ENCODE peak calls at places on chromosomes 7 and 10, in four cellular contexts. A is K562, I is HepG2, X is GM12878. V is an unnamed sample.

GRCh38 chr10:81108516-81109199 is 571.0 kb downstream of the SH2D4B start:
- DNase-seq in I (no peak), A (no peak), X (peak; percentile 46), V (no peak)

GRCh38 chr7:100374601-100375000 is 1.3 kb downstream of the PILRA start:
- DNase-seq in I (no peak), A (no peak), X (no peak), V (no peak)

GRCh38 chr10:15729890-15730289 is 10.2 kb upstream of the ITGA8 start:
- DNase-seq in X (no peak), A (no peak), I (no peak), V (no peak)

GRCh38 chr7:29987821-29988317 is 1.7 kb downstream of the SCRN1 start:
- DNase-seq in A (no peak), I (peak; percentile 92), X (no peak), V (peak; percentile 48)

GRCh38 chr10:96743988-96744585 is 23.8 kb upstream of the PIK3AP1 start:
- DNase-seq in I (peak; percentile 44), A (no peak), X (no peak), V (no peak)

GRCh38 chr10:62811159-62811875 is 4.8 kb downstream of the EGR2 start:
- DNase-seq in A (no peak), I (no peak), X (peak; percentile 85), V (no peak)

GRCh38 chr10:127576751-127577161 is 27.6 kb downstream of the NPS start:
- DNase-seq in X (no peak), I (no peak), A (no peak), V (no peak)

GRCh38 chr10:43254881-43255643 is 11.8 kb downstream of the RASGEF1A start:
- DNase-seq in X (no peak), I (no peak), A (no peak), V (no peak)

GRCh38 chr7:68707146-68707545 is 891.1 kb upstream of the AUTS2 start:
- DNase-seq in I (no peak), X (no peak), A (no peak), V (no peak)

GRCh38 chr10:110781139-110781538 is 90.6 kb upstream of the PDCD4 start:
- DNase-seq in I (no peak), A (no peak), X (no peak), V (no peak)

GRCh38 chr7:155066417-155066950 is 3.6 kb upstream of the HTR5A start:
- DNase-seq in X (no peak), A (no peak), I (no peak), V (no peak)

GRCh38 chr10:93505075-93505474 is 8.7 kb downstream of the CEP55 start:
- DNase-seq in A (no peak), X (no peak), I (no peak), V (no peak)

GRCh38 chr10:59718246-59718645 is 8.6 kb upstream of the SLC16A9 start:
- DNase-seq in I (no peak), A (no peak), X (no peak), V (no peak)

GRCh38 chr7:130476287-130477001 is 15.4 kb upstream of the MEST start:
- DNase-seq in I (no peak), A (no peak), X (peak; percentile 32), V (no peak)

GRCh38 chr10:3935141-3935540 is 150.1 kb upstream of the KLF6 start:
- DNase-seq in I (no peak), A (no peak), X (peak; percentile 92), V (no peak)

GRCh38 chr7:974172-974571 is 1.2 kb downstream of the COX19 start:
- DNase-seq in A (no peak), I (no peak), X (no peak), V (no peak)

GRCh38 chr7:82319674-82320118 is 123.9 kb downstream of the CACNA2D1 start:
- DNase-seq in X (no peak), I (no peak), A (no peak), V (peak; percentile 16)

GRCh38 chr10:112201334-112201733 is 17.8 kb upstream of the GPAM start:
- DNase-seq in X (no peak), I (no peak), A (no peak), V (no peak)

GRCh38 chr10:104449402-104449801 is 95.8 kb downstream of the CFAP58 start:
- DNase-seq in X (no peak), A (no peak), I (no peak), V (no peak)

GRCh38 chr7:17680943-17681351 is 259.3 kb downstream of the SNX13 start:
- DNase-seq in A (no peak), X (no peak), I (peak; percentile 11), V (no peak)

GRCh38 chr7:41205600-41205999 is 497.3 kb downstream of the INHBA start:
- DNase-seq in I (no peak), X (peak; percentile 36), A (no peak), V (no peak)

GRCh38 chr7:28954446-28954845 is 3.7 kb downstream of the TRIL start:
- DNase-seq in I (no peak), X (no peak), A (no peak), V (no peak)

GRCh38 chr7:130352335-130353074 is 7.9 kb downstream of the CPA5 start:
- DNase-seq in X (no peak), A (no peak), I (no peak), V (no peak)

GRCh38 chr7:21542891-21543527 is at the start of gene DNAH11:
- DNase-seq in A (peak; percentile 45), I (no peak), X (no peak), V (peak; percentile 80)

GRCh38 chr10:112580267-112580666 is 133.3 kb downstream of the VTI1A start:
- DNase-seq in A (no peak), X (no peak), I (no peak), V (no peak)

GRCh38 chr7:15015545-15016314 is 113.2 kb upstream of the DGKB start:
- DNase-seq in I (peak; percentile 75), X (peak; percentile 5), A (peak; percentile 16), V (peak; percentile 65)

GRCh38 chr10:79066460-79067240 is 2.1 kb upstream of the ZMIZ1 start:
- DNase-seq in X (no peak), A (peak; percentile 80), I (peak; percentile 87), V (peak; percentile 30)

GRCh38 chr10:48470893-48471805 is 133.7 kb downstream of the ARHGAP22 start:
- DNase-seq in X (no peak), I (no peak), A (peak; percentile 74), V (peak; percentile 36)

GRCh38 chr10:69721690-69722310 is 79.9 kb upstream of the COL13A1 start:
- DNase-seq in I (no peak), A (no peak), X (no peak), V (no peak)

GRCh38 chr7:102450242-102450641 is 14.4 kb downstream of the ALKBH4 start:
- DNase-seq in X (no peak), I (no peak), A (no peak), V (no peak)

GRCh38 chr10:73644015-73644743 is 2.9 kb upstream of the MYOZ1 start:
- DNase-seq in A (peak; percentile 79), X (peak; percentile 53), I (peak; percentile 50), V (peak; percentile 77)

GRCh38 chr10:91319336-91319735 is 90.8 kb upstream of the HECTD2 start:
- DNase-seq in A (no peak), X (no peak), I (no peak), V (no peak)

GRCh38 chr7:134945711-134946110 is 40.6 kb upstream of the AGBL3 start:
- DNase-seq in I (no peak), X (no peak), A (no peak), V (no peak)

GRCh38 chr7:64559206-64559605 is 3.7 kb downstream of the ZNF680 start:
- DNase-seq in A (peak; percentile 28), X (no peak), I (no peak), V (no peak)

GRCh38 chr7:69808401-69808800 is 210.1 kb downstream of the AUTS2 start:
- DNase-seq in A (no peak), X (no peak), I (no peak), V (no peak)

GRCh38 chr10:48594799-48595198 is 10.1 kb downstream of the ARHGAP22 start:
- DNase-seq in X (no peak), A (no peak), I (no peak), V (no peak)

GRCh38 chr7:150903627-150904026 is 51.3 kb downstream of the AOC1 start:
- DNase-seq in X (no peak), A (no peak), I (no peak), V (no peak)

GRCh38 chr10:117980216-117980615 is 66.5 kb downstream of the RAB11FIP2 start:
- DNase-seq in X (no peak), I (no peak), A (no peak), V (no peak)
- TF ChIP-seq TARDBP in X (no peak), I (no peak), A (no peak), V (no peak)

DNA sequence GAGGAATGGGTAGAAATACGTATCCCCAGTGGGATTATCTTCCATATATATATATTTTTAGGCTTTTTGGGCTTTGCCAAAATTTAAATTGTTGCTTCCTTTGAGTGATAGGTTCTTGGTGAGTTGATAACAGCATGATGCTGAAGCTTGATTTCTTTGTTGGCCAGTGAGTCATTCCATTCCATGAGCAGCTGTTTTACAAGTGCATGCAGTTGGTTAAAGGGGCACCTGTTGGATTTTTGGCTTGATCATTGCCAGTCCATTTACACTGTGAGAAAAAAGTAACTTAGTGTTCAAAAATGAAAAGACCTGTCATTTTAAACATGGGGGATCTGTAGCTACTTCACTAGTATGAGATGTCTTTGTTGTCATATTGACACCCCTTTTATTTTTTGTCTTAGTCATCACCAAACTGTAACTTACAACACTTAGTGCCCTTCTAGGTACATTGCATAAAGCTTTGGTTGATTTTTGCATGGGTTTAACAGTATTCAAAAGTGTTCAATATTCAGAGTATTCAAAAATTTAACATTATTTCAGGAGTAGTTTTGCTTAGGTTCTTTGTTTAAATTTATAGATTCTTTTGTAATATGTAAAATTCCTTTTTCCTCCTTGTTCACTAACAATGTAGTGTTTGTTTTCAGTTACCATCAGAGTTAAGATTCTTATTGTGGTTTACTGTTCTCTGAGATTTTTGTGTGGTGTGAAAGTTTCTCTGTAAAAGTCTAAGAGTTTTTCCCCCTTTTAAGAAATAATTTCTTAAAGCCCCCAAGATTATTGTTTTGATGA is 8.8 kb downstream of the AKAP9 start:
- DNase-seq in X (no peak), A (no peak), I (no peak), V (no peak)
- TF ChIP-seq TARDBP in X (no peak), A (no peak), I (no peak), V (no peak)

GRCh38 chr7:77791956-77792355 is 6.3 kb downstream of the TMEM60 start:
- DNase-seq in A (no peak), I (no peak), X (no peak), V (no peak)

GRCh38 chr7:77788327-77788902 is 9.8 kb downstream of the TMEM60 start:
- DNase-seq in X (no peak), A (no peak), I (no peak), V (no peak)

GRCh38 chr7:77794000-77794399 is 4.2 kb downstream of the TMEM60 start:
- DNase-seq in A (no peak), I (no peak), X (no peak), V (no peak)

GRCh38 chr7:77786741-77787140 is 11.5 kb downstream of the TMEM60 start:
- DNase-seq in A (no peak), X (no peak), I (no peak), V (no peak)

GRCh38 chr7:77791336-77791735 is 6.9 kb downstream of the TMEM60 start:
- DNase-seq in A (no peak), I (no peak), X (no peak), V (no peak)
- TF ChIP-seq TARDBP in A (no peak), I (no peak), X (no peak), V (no peak)

GRCh38 chr7:144037414-144038096 is 11.2 kb upstream of the OR2A5 start:
- DNase-seq in I (no peak), A (no peak), X (no peak), V (no peak)

GRCh38 chr7:144032483-144032882 is 16.3 kb upstream of the OR2A5 start:
- DNase-seq in I (peak; percentile 35), A (no peak), X (no peak), V (no peak)

GRCh38 chr7:144032985-144033384 is 15.8 kb upstream of the OR2A5 start:
- DNase-seq in I (no peak), A (no peak), X (no peak), V (no peak)

GRCh38 chr7:144036302-144036858 is 12.4 kb upstream of the OR2A5 start:
- DNase-seq in A (no peak), I (no peak), X (no peak), V (no peak)

GRCh38 chr7:144035385-144035784 is 13.4 kb upstream of the OR2A5 start:
- DNase-seq in X (no peak), I (no peak), A (no peak), V (no peak)
- TF ChIP-seq TARDBP in X (no peak), I (no peak), A (no peak), V (no peak)